ENCODE peak calls at places on chromosome 16, in five cellular contexts. W is A673, G is PC-3, M is psoas muscle, J is body of pancreas. O is an unnamed sample. For H3K4me1, the result is how much of the 10 kb centered on the place peaks cover.

GRCh38 chr16:70695351-70696070 is 9.7 kb upstream of the MTSS2 start:
- DNase-seq in J (no peak), M (peak), G (peak), W (no peak), O (no peak)

GRCh38 chr16:24255446-24256352 is at the start of gene CACNG3:
- DNase-seq in G (no peak), W (peak), J (peak), M (no peak), O (peak)

GRCh38 chr16:2782583-2783351 is 4.6 kb downstream of the PRSS33 start:
- DNase-seq in G (no peak), W (no peak), M (no peak), J (no peak), O (no peak)

GRCh38 chr16:87060026-87060986 is 256.9 kb downstream of the C16orf95 start:
- DNase-seq in M (no peak), J (no peak), W (peak), G (no peak), O (peak)

GRCh38 chr16:23941963-23942564 is 106.3 kb downstream of the PRKCB start:
- DNase-seq in G (no peak), W (peak), J (no peak), M (no peak), O (no peak)

GRCh38 chr16:2333772-2334379 is 6.7 kb downstream of the ABCA3 start:
- DNase-seq in G (peak), J (no peak), W (peak), M (no peak), O (no peak)

GRCh38 chr16:15650698-15651161 is 685 bp downstream of the NDE1 start:
- DNase-seq in M (peak), W (no peak), G (peak), J (no peak), O (peak)

GRCh38 chr16:4877298-4877685 is 30.0 kb downstream of the UBN1 start:
- DNase-seq in W (no peak), G (no peak), M (no peak), J (no peak), O (no peak)

GRCh38 chr16:67104061-67104460 is 5.7 kb upstream of the PHAF1 start:
- DNase-seq in J (peak), G (peak), W (no peak), M (no peak), O (peak)

GRCh38 chr16:3101841-3102470 is 2.9 kb upstream of the ZSCAN10 start:
- DNase-seq in W (peak), G (no peak), J (no peak), M (peak), O (no peak)

GRCh38 chr16:1615761-1616160 is 3.6 kb downstream of the CRAMP1 start:
- DNase-seq in W (no peak), M (no peak), G (no peak), J (no peak), O (peak)

GRCh38 chr16:3578610-3579551 is 1.7 kb upstream of the NLRC3 start:
- DNase-seq in J (no peak), W (no peak), M (peak), G (no peak), O (peak)

GRCh38 chr16:10514369-10515055 is 65.9 kb downstream of the EMP2 start:
- DNase-seq in M (no peak), J (peak), G (peak), W (peak), O (peak)

GRCh38 chr16:11452746-11453344 is 107.6 kb downstream of the RMI2 start:
- DNase-seq in W (no peak), J (no peak), M (no peak), G (peak), O (peak)

GRCh38 chr16:14148569-14148968 is 77.5 kb downstream of the MRTFB start:
- DNase-seq in M (no peak), J (no peak), W (no peak), G (no peak), O (no peak)

GRCh38 chr16:54648575-54648974 is 282.1 kb upstream of the IRX5 start:
- DNase-seq in M (no peak), J (no peak), G (no peak), W (no peak), O (no peak)
- H3K4me1 ChIP-seq in M (under half), J (under half), G (under half), W (under half), O (under half)

GRCh38 chr16:79573881-79574280 is 26.7 kb downstream of the MAF start:
- DNase-seq in G (no peak), M (no peak), J (no peak), W (no peak), O (no peak)

GRCh38 chr16:79571065-79571697 is 29.4 kb downstream of the MAF start:
- DNase-seq in W (peak), J (no peak), G (no peak), M (no peak), O (no peak)

GRCh38 chr16:79573071-79573470 is 27.5 kb downstream of the MAF start:
- DNase-seq in W (no peak), G (no peak), M (no peak), J (no peak), O (no peak)

DNA sequence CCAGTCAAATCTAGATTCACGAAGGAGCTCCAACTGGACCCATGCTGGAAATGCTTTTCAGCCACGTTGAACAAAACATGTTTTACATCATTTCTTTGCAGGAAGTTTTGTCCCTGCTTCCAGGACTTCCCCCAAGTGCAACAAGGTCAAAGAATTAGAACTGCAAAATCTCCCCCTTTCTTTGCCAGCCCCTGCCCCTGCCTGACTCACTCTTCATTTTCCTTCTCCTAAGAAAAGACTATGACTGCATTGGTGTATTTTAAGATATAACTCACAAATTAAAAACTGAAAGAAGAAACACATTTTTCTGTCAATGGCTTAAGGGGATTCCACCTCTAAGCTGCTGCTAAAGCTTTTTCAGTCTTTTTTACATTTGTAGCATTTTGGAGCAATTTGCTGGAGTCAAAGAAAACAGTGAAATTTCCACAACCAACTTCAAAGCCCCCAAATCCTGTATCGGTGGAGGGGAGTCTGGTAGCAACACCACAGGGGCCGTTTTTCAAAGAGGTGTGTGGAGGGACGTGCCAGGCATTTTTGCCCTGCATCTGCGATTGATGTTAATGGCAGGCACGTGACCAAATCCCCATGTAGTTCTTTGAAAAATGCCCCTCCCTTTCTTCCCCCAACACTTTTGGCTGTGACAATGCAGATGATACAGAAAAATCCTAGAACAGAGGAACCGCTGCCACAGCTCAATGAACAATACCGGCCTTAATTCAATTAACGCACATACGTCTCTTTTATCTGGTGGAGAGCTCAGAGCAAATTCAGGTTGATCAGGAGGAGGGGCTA is 28.6 kb downstream of the MAF start:
- DNase-seq in M (no peak), J (no peak), W (no peak), G (no peak), O (no peak)
- H3K4me3 ChIP-seq in M (peak), J (no peak), W (no peak), G (no peak), O (peak)

GRCh38 chr16:48356633-48357376 is 28.4 kb downstream of the SIAH1 start:
- DNase-seq in G (no peak), M (no peak), J (no peak), W (no peak), O (no peak)

GRCh38 chr16:48359983-48360382 is 25.2 kb downstream of the SIAH1 start:
- DNase-seq in J (no peak), M (no peak), G (no peak), W (no peak), O (no peak)

GRCh38 chr16:48361540-48361939 is 23.7 kb downstream of the SIAH1 start:
- DNase-seq in M (no peak), J (no peak), G (no peak), W (no peak), O (no peak)

GRCh38 chr16:48361012-48361411 is 24.2 kb downstream of the SIAH1 start:
- DNase-seq in G (no peak), W (no peak), J (no peak), M (no peak), O (no peak)

GRCh38 chr16:48358419-48358818 is 26.8 kb downstream of the SIAH1 start:
- DNase-seq in M (no peak), J (no peak), W (no peak), G (no peak), O (no peak)
- H3K4me1 ChIP-seq in M (under half), J (under half), W (under half), G (under half), O (under half)

DNA sequence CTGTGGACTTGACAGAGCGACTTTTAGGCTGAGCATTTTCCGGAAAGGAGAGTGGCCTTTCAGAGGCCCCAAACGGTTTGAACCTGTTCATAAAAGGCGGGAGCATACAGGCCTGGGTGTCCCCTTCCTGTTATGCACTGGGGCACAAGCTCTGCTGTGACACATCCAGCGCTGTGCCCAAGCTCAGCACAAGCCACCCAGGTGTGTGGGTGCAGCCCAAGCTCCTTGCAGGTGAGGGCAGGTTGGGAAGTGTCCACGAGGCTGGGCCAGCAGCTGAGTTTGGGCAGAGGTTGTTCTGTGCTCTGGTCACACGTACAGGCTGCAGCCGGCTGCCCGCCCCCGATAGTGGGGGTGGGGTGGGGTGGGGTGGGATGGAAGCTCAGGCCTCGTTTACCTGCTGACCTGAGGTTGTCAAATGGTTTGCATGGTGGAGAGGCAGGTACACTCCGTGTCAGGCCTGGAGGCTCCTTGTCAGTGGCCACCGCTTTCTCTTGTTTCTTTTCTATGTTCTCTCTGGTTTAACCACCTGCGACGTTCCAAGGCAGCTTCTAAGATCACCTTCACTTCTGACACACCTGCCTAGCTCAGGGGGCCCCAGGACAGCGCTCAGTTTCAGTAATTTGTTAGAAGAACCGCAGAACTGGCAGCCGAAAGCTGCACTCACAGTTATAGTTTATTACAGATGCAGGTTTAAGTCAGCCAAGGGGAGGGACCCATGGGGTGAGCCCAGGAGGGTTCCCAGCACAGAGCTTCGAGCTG is 194.7 kb upstream of the CIBAR2 start:
- DNase-seq in M (no peak), J (no peak), G (no peak), W (no peak), O (no peak)
- H3K4me3 ChIP-seq in M (no peak), J (no peak), G (no peak), W (no peak), O (no peak)